ENCODE peak calls at places on chromosomes 6 and 20, in four cellular contexts. One of them, this sample, is unnamed.

GRCh38 chr6:13278991-13279390 is 49.3 kb downstream of the TBC1D7 start:
- DNase-seq in lung: no peak
- DNase-seq in CD8-positive, alpha-beta T cell: no peak
- DNase-seq in heart left ventricle: no peak
- DNase-seq in this sample: no peak

GRCh38 chr6:119137194-119138072 is 59.0 kb upstream of the FAM184A start:
- DNase-seq in lung: no peak
- DNase-seq in CD8-positive, alpha-beta T cell: no peak
- DNase-seq in heart left ventricle: no peak
- DNase-seq in this sample: no peak

GRCh38 chr6:47479156-47479541 is 1.6 kb downstream of the CD2AP start:
- DNase-seq in lung: no peak
- DNase-seq in CD8-positive, alpha-beta T cell: no peak
- DNase-seq in heart left ventricle: no peak
- DNase-seq in this sample: no peak

GRCh38 chr6:84638286-84638685 is 126.1 kb downstream of the TBX18 start:
- DNase-seq in lung: no peak
- DNase-seq in CD8-positive, alpha-beta T cell: no peak
- DNase-seq in heart left ventricle: no peak
- DNase-seq in this sample: no peak

GRCh38 chr6:24720131-24720603 is 1.2 kb upstream of the C6orf62 start:
- DNase-seq in lung: peak; percentile 61
- DNase-seq in CD8-positive, alpha-beta T cell: peak; percentile 70
- DNase-seq in heart left ventricle: peak; percentile 72
- DNase-seq in this sample: peak; percentile 79

GRCh38 chr6:87154641-87155271 is 609 bp upstream of the ZNF292 start:
- DNase-seq in lung: no peak
- DNase-seq in CD8-positive, alpha-beta T cell: peak; percentile 56
- DNase-seq in heart left ventricle: no peak
- DNase-seq in this sample: no peak

GRCh38 chr6:132084811-132085509 is 133.8 kb upstream of the CCN2 start:
- DNase-seq in lung: no peak
- DNase-seq in CD8-positive, alpha-beta T cell: no peak
- DNase-seq in heart left ventricle: no peak
- DNase-seq in this sample: no peak

GRCh38 chr6:43983632-43984031 is 143.6 kb downstream of the MRPL14 start:
- DNase-seq in lung: no peak
- DNase-seq in CD8-positive, alpha-beta T cell: no peak
- DNase-seq in heart left ventricle: no peak
- DNase-seq in this sample: no peak

GRCh38 chr6:14751645-14752173 is 494.2 kb upstream of the JARID2 start:
- DNase-seq in lung: no peak
- DNase-seq in CD8-positive, alpha-beta T cell: no peak
- DNase-seq in heart left ventricle: no peak
- DNase-seq in this sample: no peak

GRCh38 chr6:79713701-79714322 is 82.7 kb downstream of the SH3BGRL2 start:
- DNase-seq in lung: peak; percentile 38
- DNase-seq in CD8-positive, alpha-beta T cell: peak; percentile 30
- DNase-seq in heart left ventricle: peak; percentile 13
- DNase-seq in this sample: peak; percentile 26

GRCh38 chr20:13464702-13465101 is 174.0 kb downstream of the TASP1 start:
- DNase-seq in lung: no peak
- DNase-seq in CD8-positive, alpha-beta T cell: no peak
- DNase-seq in heart left ventricle: no peak
- DNase-seq in this sample: no peak

GRCh38 chr6:33904050-33904827 is 100.4 kb upstream of the MLN start:
- DNase-seq in lung: no peak
- DNase-seq in CD8-positive, alpha-beta T cell: peak; percentile 52
- DNase-seq in heart left ventricle: no peak
- DNase-seq in this sample: no peak

GRCh38 chr6:10407018-10407673 is 7.7 kb downstream of the TFAP2A start:
- DNase-seq in lung: no peak
- DNase-seq in CD8-positive, alpha-beta T cell: no peak
- DNase-seq in heart left ventricle: no peak
- DNase-seq in this sample: no peak

GRCh38 chr6:169850746-169851145 is 99.3 kb downstream of the ERMARD start:
- DNase-seq in lung: no peak
- DNase-seq in CD8-positive, alpha-beta T cell: no peak
- DNase-seq in heart left ventricle: no peak
- DNase-seq in this sample: no peak

GRCh38 chr6:169853196-169854082 is 102.0 kb downstream of the ERMARD start:
- DNase-seq in lung: peak; percentile 11
- DNase-seq in CD8-positive, alpha-beta T cell: no peak
- DNase-seq in heart left ventricle: no peak
- DNase-seq in this sample: no peak

GRCh38 chr6:169852504-169853195 is 101.2 kb downstream of the ERMARD start:
- DNase-seq in lung: peak; percentile 6
- DNase-seq in CD8-positive, alpha-beta T cell: no peak
- DNase-seq in heart left ventricle: no peak
- DNase-seq in this sample: no peak

GRCh38 chr6:169850154-169850553 is 98.7 kb downstream of the ERMARD start:
- DNase-seq in lung: no peak
- DNase-seq in CD8-positive, alpha-beta T cell: no peak
- DNase-seq in heart left ventricle: no peak
- DNase-seq in this sample: no peak

GRCh38 chr6:169851641-169852503 is 100.5 kb downstream of the ERMARD start:
- DNase-seq in lung: no peak
- DNase-seq in CD8-positive, alpha-beta T cell: no peak
- DNase-seq in heart left ventricle: peak; percentile 60
- DNase-seq in this sample: no peak
- H3K27ac ChIP-seq in lung: peak overlapping the region; percentile 82
- H3K27ac ChIP-seq in CD8-positive, alpha-beta T cell: no peak overlapping the region
- H3K27ac ChIP-seq in heart left ventricle: peak overlapping the region; percentile 88
- H3K27ac ChIP-seq in this sample: no peak overlapping the region

DNA sequence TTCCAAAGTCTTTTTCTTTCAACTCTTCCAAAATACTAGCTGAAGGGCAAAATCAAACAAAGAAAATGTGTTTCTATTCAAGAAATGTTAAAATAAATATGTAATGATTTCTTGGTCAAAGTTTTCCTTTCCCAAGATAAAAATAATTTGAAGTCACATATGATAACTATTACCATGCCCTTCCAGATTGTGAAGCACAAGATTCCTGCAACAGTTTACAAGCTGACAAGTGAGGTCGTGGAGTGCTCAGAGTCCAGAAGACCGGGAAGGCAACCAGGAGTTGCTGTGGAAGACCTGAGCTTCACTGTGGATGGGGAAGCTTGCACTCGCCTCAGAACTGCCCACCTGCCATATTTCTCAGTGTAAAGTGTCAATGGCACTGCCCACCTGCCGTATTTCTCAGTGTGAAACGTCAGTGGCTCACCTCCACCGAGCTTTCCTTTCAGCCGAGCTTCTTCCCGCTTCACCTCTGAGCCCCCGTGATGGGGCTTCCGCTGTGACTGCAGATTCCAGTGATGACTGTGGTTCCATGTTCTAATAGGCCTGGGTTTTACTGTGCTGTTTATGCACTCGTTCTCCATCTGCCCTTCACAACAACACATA is 160.4 kb downstream of the THBS2 start:
- DNase-seq in lung: peak; percentile 19
- DNase-seq in CD8-positive, alpha-beta T cell: no peak
- DNase-seq in heart left ventricle: no peak
- DNase-seq in this sample: no peak
- H3K4me1 ChIP-seq in lung: no peaks in the 10 kb centered on the region
- H3K4me1 ChIP-seq in CD8-positive, alpha-beta T cell: no peaks in the 10 kb centered on the region
- H3K4me1 ChIP-seq in heart left ventricle: no peaks in the 10 kb centered on the region
- H3K4me1 ChIP-seq in this sample: peaks cover 18% of the 10 kb centered on the region

DNA sequence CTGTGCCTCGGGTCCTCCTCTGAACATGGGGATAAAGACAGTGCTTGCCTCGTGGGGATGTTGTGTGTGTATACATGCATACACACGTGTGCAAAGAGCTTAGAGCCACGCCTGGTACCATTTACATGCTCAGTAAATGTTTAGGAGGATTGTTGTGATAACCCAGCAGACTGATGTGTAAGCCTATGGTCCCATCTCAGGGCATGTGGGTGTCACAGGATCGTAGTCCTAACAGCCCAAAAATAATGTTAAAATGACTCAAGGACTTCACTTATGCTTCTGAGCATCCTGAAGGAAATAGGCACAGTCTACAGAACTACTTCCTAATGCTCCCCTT is 12.4 kb upstream of the BPI start:
- DNase-seq in lung: no peak
- DNase-seq in CD8-positive, alpha-beta T cell: no peak
- DNase-seq in heart left ventricle: no peak
- DNase-seq in this sample: no peak
- TF ChIP-seq CTCF in lung: no peak
- TF ChIP-seq CTCF in CD8-positive, alpha-beta T cell: no peak
- TF ChIP-seq CTCF in heart left ventricle: no peak
- TF ChIP-seq CTCF in this sample: no peak

GRCh38 chr6:20879121-20879520 is 344.9 kb downstream of the CDKAL1 start:
- DNase-seq in lung: no peak
- DNase-seq in CD8-positive, alpha-beta T cell: no peak
- DNase-seq in heart left ventricle: no peak
- DNase-seq in this sample: no peak
- H3K27ac ChIP-seq in lung: no peak overlapping the region
- H3K27ac ChIP-seq in CD8-positive, alpha-beta T cell: no peak overlapping the region
- H3K27ac ChIP-seq in heart left ventricle: no peak overlapping the region
- H3K27ac ChIP-seq in this sample: no peak overlapping the region

DNA sequence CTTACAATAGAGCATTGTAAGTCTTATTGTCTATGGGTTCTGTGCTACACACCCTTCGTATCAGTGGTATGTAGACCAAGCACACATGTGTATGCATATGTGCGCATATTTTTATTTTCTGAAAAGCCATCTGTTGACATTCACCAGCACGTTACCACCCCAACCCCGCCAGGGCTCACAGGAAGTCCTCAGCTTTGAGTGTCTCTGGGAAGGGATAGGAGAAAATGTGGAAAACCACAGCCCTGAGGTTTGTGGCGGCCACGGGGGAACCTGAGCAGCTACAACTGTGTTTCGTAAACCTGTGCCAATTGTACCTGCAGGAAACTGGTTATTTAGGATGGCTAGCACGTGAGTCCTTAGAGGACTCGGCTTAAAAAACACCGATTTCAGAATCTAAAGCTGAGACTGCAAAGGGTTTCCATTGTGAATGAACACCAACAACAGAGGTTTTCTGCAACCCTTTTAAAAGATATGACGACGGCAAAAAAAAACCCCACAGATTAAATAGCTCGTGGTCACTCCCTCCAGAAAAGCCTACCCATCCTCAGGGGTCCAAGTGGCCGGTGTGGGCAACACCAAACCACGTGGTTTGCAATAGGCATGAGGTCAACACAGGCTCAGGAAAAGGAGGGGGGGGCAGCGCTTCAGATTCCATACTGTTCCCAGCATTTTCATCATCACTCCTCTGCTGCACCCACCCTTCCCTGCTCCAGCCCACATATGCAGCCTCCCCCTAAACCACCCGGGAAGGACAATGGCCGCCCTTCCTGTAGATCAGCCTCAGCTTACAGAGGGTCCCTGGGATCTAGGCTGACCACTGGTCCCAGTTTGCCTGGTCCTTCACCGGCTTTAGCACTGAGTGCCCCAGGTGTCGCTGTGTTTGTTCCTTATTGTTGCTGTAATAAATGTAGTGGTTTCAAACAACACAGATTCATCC is 123.0 kb upstream of the PHACTR3 start:
- DNase-seq in lung: no peak
- DNase-seq in CD8-positive, alpha-beta T cell: no peak
- DNase-seq in heart left ventricle: no peak
- DNase-seq in this sample: no peak
- H3K4me1 ChIP-seq in lung: no peaks in the 10 kb centered on the region
- H3K4me1 ChIP-seq in CD8-positive, alpha-beta T cell: no peaks in the 10 kb centered on the region
- H3K4me1 ChIP-seq in heart left ventricle: no peaks in the 10 kb centered on the region
- H3K4me1 ChIP-seq in this sample: no peaks in the 10 kb centered on the region

DNA sequence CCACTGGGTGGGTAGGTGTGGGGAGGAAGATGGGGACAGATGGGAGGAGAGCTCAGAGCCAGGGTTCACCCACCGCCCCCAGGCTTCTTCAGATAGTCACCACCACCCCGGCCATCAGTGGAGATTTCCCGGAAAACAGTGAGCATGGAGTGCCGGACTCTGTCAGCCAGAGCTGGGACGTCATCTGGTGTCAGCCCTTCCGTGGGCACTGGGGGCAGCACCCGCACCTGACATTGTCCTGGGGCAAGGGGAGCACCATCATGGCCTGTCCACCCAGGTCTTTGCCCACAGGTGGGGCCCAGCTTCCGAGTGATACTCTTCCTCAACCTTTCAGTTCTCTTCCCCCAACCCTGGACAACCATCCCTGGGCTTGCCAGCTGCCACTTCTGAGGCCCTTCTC is 4.8 kb downstream of the EGFL8 start:
- DNase-seq in lung: no peak
- DNase-seq in CD8-positive, alpha-beta T cell: no peak
- DNase-seq in heart left ventricle: no peak
- DNase-seq in this sample: no peak
- TF ChIP-seq CTCF in lung: no peak
- TF ChIP-seq CTCF in CD8-positive, alpha-beta T cell: no peak
- TF ChIP-seq CTCF in heart left ventricle: no peak
- TF ChIP-seq CTCF in this sample: no peak

This sample was measured in ovary.